ENCODE peak calls at places on chromosomes 6 and 20, in seven cellular contexts. R is A673; F is left ventricle myocardium inferior; J is chondrocyte; Y is Panc1; T is CD4-positive, alpha-beta T cell; N is nephron progenitor cell. S is an unnamed sample.

GRCh38 chr6:68638225-68638900 is 3.3 kb downstream of the ADGRB3 start:
- DNase-seq in R (peak), F (peak), J (no peak), Y (no peak), T (no peak), N (peak), S (peak)

GRCh38 chr6:33315753-33316602 is 1.6 kb downstream of the ZBTB22 start:
- DNase-seq in R (no peak), F (no peak), J (no peak), Y (no peak), T (no peak), N (no peak), S (no peak)

GRCh38 chr6:109411034-109411433 is 28.8 kb upstream of the CD164 start:
- DNase-seq in R (no peak), F (no peak), J (no peak), Y (no peak), T (no peak), N (no peak), S (no peak)

GRCh38 chr6:44593539-44593944 is 206.0 kb downstream of the CDC5L start:
- DNase-seq in R (peak), F (no peak), J (no peak), Y (no peak), T (peak), N (peak), S (peak)

GRCh38 chr6:95078457-95078856 is 498.9 kb upstream of the MANEA start:
- DNase-seq in R (no peak), F (no peak), J (no peak), Y (no peak), T (no peak), N (no peak), S (no peak)

GRCh38 chr20:18705490-18705889 is 108.1 kb upstream of the SCP2D1 start:
- DNase-seq in R (no peak), F (no peak), J (no peak), Y (no peak), T (no peak), N (no peak), S (peak)

GRCh38 chr20:40880063-40880715 is 148.4 kb upstream of the TOP1 start:
- DNase-seq in R (no peak), F (no peak), J (no peak), Y (no peak), T (no peak), N (no peak), S (no peak)

GRCh38 chr20:22098451-22098850 is 393.0 kb downstream of the PAX1 start:
- DNase-seq in R (no peak), F (no peak), J (no peak), Y (no peak), T (no peak), N (no peak), S (no peak)

GRCh38 chr20:39910536-39910935 is 778.5 kb downstream of the MAFB start:
- DNase-seq in R (no peak), F (peak), J (no peak), Y (no peak), T (no peak), N (no peak), S (no peak)

GRCh38 chr6:45426251-45426650 is 48.5 kb upstream of the SUPT3H start:
- DNase-seq in R (no peak), F (no peak), J (no peak), Y (no peak), T (no peak), N (no peak), S (no peak)

GRCh38 chr6:89079611-89080213 is 839 bp upstream of the PNRC1 start:
- DNase-seq in R (peak), F (peak), J (no peak), Y (peak), T (peak), N (peak), S (peak)

GRCh38 chr20:2217857-2218529 is 77.8 kb upstream of the TGM3 start:
- DNase-seq in R (no peak), F (no peak), J (no peak), Y (no peak), T (no peak), N (no peak), S (no peak)

GRCh38 chr6:35089935-35090505 is 51.1 kb downstream of the TCP11 start:
- DNase-seq in R (no peak), F (no peak), J (peak), Y (no peak), T (no peak), N (no peak), S (peak)

GRCh38 chr6:44627091-44627878 is 239.8 kb downstream of the CDC5L start:
- DNase-seq in R (no peak), F (peak), J (no peak), Y (no peak), T (no peak), N (peak), S (no peak)

GRCh38 chr6:132713355-132714134 is at the start of gene VNN1:
- DNase-seq in R (no peak), F (no peak), J (no peak), Y (no peak), T (no peak), N (no peak), S (no peak)

GRCh38 chr20:10096790-10097189 is 62.0 kb downstream of the ANKEF1 start:
- DNase-seq in R (no peak), F (no peak), J (no peak), Y (no peak), T (no peak), N (no peak), S (no peak)

GRCh38 chr20:10093087-10093591 is 58.4 kb downstream of the ANKEF1 start:
- DNase-seq in R (no peak), F (no peak), J (no peak), Y (no peak), T (no peak), N (no peak), S (peak)

GRCh38 chr20:10089871-10090587 is 55.2 kb downstream of the ANKEF1 start:
- DNase-seq in R (no peak), F (no peak), J (no peak), Y (no peak), T (no peak), N (no peak), S (no peak)

GRCh38 chr20:10090588-10091166 is 55.9 kb downstream of the ANKEF1 start:
- DNase-seq in R (peak), F (no peak), J (no peak), Y (peak), T (no peak), N (peak), S (peak)

DNA sequence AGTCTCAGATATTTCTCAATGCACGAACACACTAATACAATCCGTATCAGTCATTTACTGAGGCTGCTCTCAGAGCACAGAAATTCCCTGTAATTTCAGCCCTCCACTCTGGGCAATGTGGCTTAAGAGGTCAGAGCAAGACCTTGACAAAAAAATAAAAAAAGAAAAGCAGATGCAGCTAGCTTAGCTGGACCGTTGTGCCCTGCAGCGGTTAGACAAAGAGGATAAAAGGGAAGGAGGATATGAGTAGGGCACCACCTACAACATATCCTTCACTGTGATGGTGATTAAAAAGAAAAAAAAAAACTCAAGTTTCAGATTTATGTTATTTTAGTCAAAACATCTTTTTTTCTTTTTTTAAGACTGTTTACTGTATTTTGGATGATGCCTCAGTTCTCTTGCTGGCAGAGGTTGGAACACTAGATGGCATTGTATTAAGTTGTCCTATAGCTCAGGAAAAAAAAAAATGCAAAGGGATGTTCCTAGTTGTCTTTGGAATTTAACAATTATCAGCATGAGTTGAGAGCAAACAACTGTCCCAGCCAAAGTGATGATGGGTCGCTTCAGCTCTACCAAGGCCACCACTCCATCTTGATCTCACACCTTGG is 59.9 kb downstream of the ANKEF1 start:
- DNase-seq in R (no peak), F (no peak), J (no peak), Y (no peak), T (no peak), N (no peak), S (no peak)
- TF ChIP-seq CTCF in R (peak), F (no peak), J (peak), Y (peak), T (no peak), N (no peak), S (peak)

GRCh38 chr6:42179261-42179955 is 6.2 kb downstream of the GUCA1A start:
- DNase-seq in R (no peak), F (no peak), J (no peak), Y (no peak), T (no peak), N (no peak), S (no peak)

GRCh38 chr6:42176981-42177380 is 3.8 kb downstream of the GUCA1A start:
- DNase-seq in R (no peak), F (no peak), J (no peak), Y (no peak), T (no peak), N (no peak), S (no peak)

GRCh38 chr6:42177514-42178364 is 4.6 kb downstream of the GUCA1A start:
- DNase-seq in R (no peak), F (no peak), J (no peak), Y (no peak), T (no peak), N (peak), S (no peak)

GRCh38 chr6:42173101-42173500 is at the start of gene GUCA1A:
- DNase-seq in R (no peak), F (no peak), J (no peak), Y (no peak), T (no peak), N (no peak), S (no peak)

DNA sequence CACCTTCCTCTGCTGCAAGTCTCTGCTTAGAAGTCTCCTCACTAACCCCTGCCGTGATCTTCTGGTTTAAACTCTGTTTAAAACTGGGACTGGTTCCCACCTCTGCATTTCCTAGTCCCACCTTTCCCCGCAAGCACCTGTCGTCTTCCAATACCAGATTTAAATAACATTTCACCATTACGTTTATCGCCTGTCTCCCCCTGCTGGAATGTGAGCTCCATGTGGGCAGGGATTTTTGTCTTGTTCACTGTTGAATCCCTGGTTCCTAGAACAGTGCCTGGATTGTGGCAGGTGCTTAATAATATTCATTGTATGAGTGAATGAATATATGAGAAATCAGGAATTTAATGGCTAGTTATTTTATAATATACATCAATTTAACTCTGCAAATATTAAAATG is 2.7 kb downstream of the GUCA1A start:
- DNase-seq in R (no peak), F (no peak), J (no peak), Y (no peak), T (no peak), N (no peak), S (no peak)
- TF ChIP-seq CTCF in R (peak), F (no peak), J (peak), Y (no peak), T (no peak), N (no peak), S (peak)

DNA sequence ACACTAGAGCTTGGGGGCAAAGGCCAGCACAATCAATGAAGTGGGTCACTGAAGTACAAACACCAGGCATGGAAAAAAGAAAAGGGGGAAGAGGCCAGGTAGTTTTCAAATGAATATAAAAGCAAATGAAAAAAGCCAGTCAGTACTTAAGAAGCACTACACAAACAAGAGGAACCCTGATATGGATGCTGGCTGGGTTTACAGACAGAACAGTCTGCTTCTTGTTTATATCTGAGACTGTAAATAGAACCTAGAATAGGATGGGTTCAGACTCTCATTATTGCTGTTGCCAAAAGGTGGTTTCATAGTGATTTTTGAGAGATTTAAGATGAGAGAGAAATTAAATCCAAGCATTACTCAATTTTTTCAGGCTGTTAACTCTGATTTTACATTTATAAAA is 24.1 kb downstream of the USP45 start:
- DNase-seq in R (no peak), F (no peak), J (no peak), Y (no peak), T (no peak), N (no peak), S (no peak)
- TF ChIP-seq CTCF in R (no peak), F (no peak), J (no peak), Y (no peak), T (no peak), N (no peak), S (no peak)

DNA sequence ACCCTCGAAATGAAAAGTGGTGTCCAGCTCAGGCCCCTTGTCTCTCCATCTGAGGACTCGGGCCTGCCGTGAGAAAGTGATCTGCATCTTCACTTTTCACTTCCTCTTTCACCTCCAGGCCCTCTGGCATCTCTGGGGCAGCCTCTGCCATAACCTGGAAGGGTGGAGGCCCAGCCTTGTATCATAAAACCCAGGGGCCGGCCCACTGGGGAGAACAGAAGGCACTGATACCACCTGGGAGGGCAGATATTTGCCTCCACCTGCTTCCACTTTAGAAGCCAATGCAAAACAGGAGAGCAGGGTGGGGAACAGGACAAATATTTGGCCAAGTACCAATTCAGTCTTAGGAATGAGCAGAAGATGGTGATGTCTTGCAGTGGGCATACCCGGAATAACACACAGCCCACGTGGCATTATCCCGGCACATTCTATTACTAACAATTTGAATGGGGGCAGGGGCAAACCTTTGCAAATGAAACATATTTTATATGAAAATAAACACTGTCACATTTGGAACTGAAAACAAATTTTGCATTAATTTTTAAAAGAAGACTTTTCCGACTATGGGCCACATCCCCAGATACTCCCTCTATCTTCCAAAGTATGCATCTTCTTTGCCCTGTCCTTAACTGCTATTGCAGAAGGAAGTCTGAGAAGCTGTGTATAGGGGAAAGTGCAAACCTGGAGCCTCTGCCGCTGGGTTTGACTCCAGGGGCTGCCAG is 69.2 kb upstream of the TBC1D7 start:
- DNase-seq in R (no peak), F (no peak), J (no peak), Y (no peak), T (no peak), N (no peak), S (no peak)
- TF ChIP-seq CTCF in R (no peak), F (peak), J (peak), Y (peak), T (no peak), N (no peak), S (no peak)

S was measured in cardiac muscle cell.